ENCODE peak calls at places on chromosome 9, in five cellular contexts. P is colonic mucosa, G is H9, N is nephron progenitor cell, U is IMR-90. Q is an unnamed sample.

GRCh38 chr9:14533867-14534650 is 159.2 kb downstream of the ZDHHC21 start:
- DNase-seq in N (no peak), G (no peak), U (no peak), P (no peak), Q (no peak)

GRCh38 chr9:120745278-120745677 is 31.0 kb upstream of the MEGF9 start:
- DNase-seq in G (no peak), U (no peak), P (no peak), N (no peak), Q (no peak)

GRCh38 chr9:102650896-102651295 is 344.2 kb upstream of the CYLC2 start:
- DNase-seq in U (no peak), P (no peak), G (no peak), N (no peak), Q (no peak)

GRCh38 chr9:112823257-112823656 is 67.4 kb downstream of the SLC46A2 start:
- DNase-seq in P (no peak), N (no peak), U (no peak), G (no peak), Q (no peak)

GRCh38 chr9:599933-600461 is 241.5 kb upstream of the DMRT1 start:
- DNase-seq in N (no peak), G (no peak), P (no peak), U (no peak), Q (no peak)

GRCh38 chr9:100211471-100211870 is 112.4 kb downstream of the INVS start:
- DNase-seq in G (no peak), P (no peak), U (no peak), N (no peak), Q (no peak)

GRCh38 chr9:93541581-93542349 is 34.6 kb upstream of the PHF2 start:
- DNase-seq in U (no peak), N (no peak), G (no peak), P (no peak), Q (no peak)

GRCh38 chr9:134375430-134376385 is 49.5 kb downstream of the RXRA start:
- DNase-seq in P (no peak), G (no peak), U (no peak), N (peak; percentile 48), Q (no peak)

GRCh38 chr9:806285-807156 is 35.0 kb upstream of the DMRT1 start:
- DNase-seq in N (no peak), U (peak; percentile 51), P (no peak), G (no peak), Q (no peak)

GRCh38 chr9:131402073-131402472 is 8.2 kb downstream of the PRRC2B start:
- DNase-seq in U (peak; percentile 83), P (no peak), N (no peak), G (no peak), Q (no peak)

GRCh38 chr9:98477884-98478283 is 222.4 kb upstream of the TBC1D2 start:
- DNase-seq in P (no peak), U (no peak), G (no peak), N (no peak), Q (no peak)

GRCh38 chr9:111481885-111482636 is 2.1 kb downstream of the ECPAS start:
- DNase-seq in P (peak; percentile 25), G (no peak), N (peak; percentile 14), U (peak; percentile 63), Q (no peak)

GRCh38 chr9:129058965-129059795 is 21.7 kb upstream of the DOLPP1 start:
- DNase-seq in G (no peak), P (no peak), U (peak; percentile 42), N (no peak), Q (no peak)

GRCh38 chr9:110797611-110798010 is 129.0 kb downstream of the MUSK start:
- DNase-seq in U (peak; percentile 95), N (no peak), P (no peak), G (no peak), Q (no peak)

GRCh38 chr9:112174965-112175795 is at the start of gene SUSD1:
- DNase-seq in G (peak; percentile 52), U (no peak), N (peak; percentile 61), P (peak; percentile 56), Q (peak; percentile 66)

GRCh38 chr9:125409217-125409636 is 147.6 kb downstream of the GAPVD1 start:
- DNase-seq in G (peak; percentile 66), N (no peak), P (no peak), U (no peak), Q (no peak)

GRCh38 chr9:105401651-105402050 is 46.2 kb upstream of the FSD1L start:
- DNase-seq in U (peak; percentile 61), P (no peak), N (no peak), G (no peak), Q (no peak)

GRCh38 chr9:120363697-120364096 is 216.3 kb downstream of the CDK5RAP2 start:
- DNase-seq in U (no peak), P (no peak), G (no peak), N (no peak), Q (no peak)

GRCh38 chr9:124202447-124202971 is 55.2 kb upstream of the NEK6 start:
- DNase-seq in N (no peak), P (peak; percentile 42), U (peak; percentile 16), G (no peak), Q (no peak)

GRCh38 chr9:120715331-120715924 is 1.2 kb upstream of the MEGF9 start:
- DNase-seq in G (peak; percentile 74), U (peak; percentile 77), P (peak; percentile 56), N (peak; percentile 51), Q (peak; percentile 47)

GRCh38 chr9:88396836-88397577 is 8.8 kb downstream of the SPIN1 start:
- DNase-seq in U (peak; percentile 69), G (no peak), N (no peak), P (no peak), Q (no peak)

GRCh38 chr9:71504636-71505035 is 263.7 kb downstream of the CEMIP2 start:
- DNase-seq in P (no peak), G (no peak), N (no peak), U (no peak), Q (no peak)

GRCh38 chr9:89902450-89902849 is 297.6 kb downstream of the GADD45G start:
- DNase-seq in P (no peak), G (peak; percentile 14), U (peak; percentile 45), N (no peak), Q (no peak)

GRCh38 chr9:135490980-135491444 is 9.5 kb upstream of the MRPS2 start:
- DNase-seq in G (no peak), N (no peak), U (no peak), P (no peak), Q (peak; percentile 2)

GRCh38 chr9:78714591-78714990 is 417.7 kb downstream of the PSAT1 start:
- DNase-seq in N (no peak), U (no peak), P (no peak), G (no peak), Q (no peak)

GRCh38 chr9:21836437-21837161 is 34.2 kb downstream of the MTAP start:
- DNase-seq in N (no peak), U (peak; percentile 100), G (no peak), P (no peak), Q (no peak)

GRCh38 chr9:87063883-87064282 is 116.6 kb upstream of the GAS1 start:
- DNase-seq in N (no peak), U (peak; percentile 64), G (no peak), P (no peak), Q (no peak)

GRCh38 chr9:10260501-10260900 is 352.3 kb downstream of the PTPRD start:
- DNase-seq in N (no peak), G (no peak), P (no peak), U (no peak), Q (no peak)

GRCh38 chr9:38287420-38287985 is 105.0 kb upstream of the ALDH1B1 start:
- DNase-seq in U (no peak), P (no peak), G (no peak), N (no peak), Q (no peak)

GRCh38 chr9:81848472-81848871 is 79.8 kb upstream of the SPATA31D4 start:
- DNase-seq in G (no peak), P (no peak), U (peak; percentile 66), N (no peak), Q (no peak)

GRCh38 chr9:4225291-4226119 is 74.4 kb downstream of the GLIS3 start:
- DNase-seq in N (no peak), G (no peak), U (peak; percentile 95), P (no peak), Q (no peak)
- TF ChIP-seq CTCF in N (no peak), G (peak; percentile 48), U (peak; percentile 40), P (no peak), Q (no peak)

GRCh38 chr9:2597483-2597882 is 24.1 kb upstream of the VLDLR start:
- DNase-seq in P (no peak), G (no peak), N (no peak), U (peak; percentile 2), Q (no peak)
- TF ChIP-seq CTCF in P (no peak), G (no peak), N (no peak), U (no peak), Q (no peak)

GRCh38 chr9:116365056-116365471 is 211.5 kb downstream of the PAPPA start:
- DNase-seq in U (peak; percentile 78), P (peak; percentile 22), N (no peak), G (no peak), Q (no peak)
- TF ChIP-seq CTCF in U (peak; percentile 11), P (no peak), N (no peak), G (no peak), Q (no peak)

DNA sequence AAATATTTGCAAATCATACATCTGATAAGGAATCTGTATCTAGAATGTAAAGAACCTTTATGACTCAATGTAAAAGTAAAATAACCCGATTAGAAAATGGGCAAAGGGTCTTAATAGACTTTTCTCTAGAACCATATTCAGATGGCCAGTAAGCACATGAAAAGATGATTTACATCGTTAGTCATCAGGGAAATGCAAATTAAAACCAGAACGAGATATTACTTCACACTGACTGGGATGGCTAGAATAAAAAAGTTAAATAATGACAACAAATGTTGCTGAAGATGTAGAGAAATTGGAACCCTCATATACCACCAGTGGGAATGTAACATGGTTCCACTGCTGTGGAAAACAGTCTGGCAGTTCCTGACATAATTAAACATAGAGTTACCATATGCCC is 100.5 kb upstream of the MAMDC2 start:
- DNase-seq in U (no peak), G (no peak), P (no peak), N (no peak), Q (no peak)
- TF ChIP-seq CTCF in U (no peak), G (no peak), P (no peak), N (no peak), Q (no peak)